ENCODE peak calls at places on chromosome 4, in ten cellular contexts. One of them, this sample, is unnamed.

GRCh38 chr4:187268940-187269339 is 545.3 kb upstream of the FAT1 start:
- DNase-seq in activated T-helper 1 cell treated with anti-CD3 and anti-CD28 coated beads, Interleukin-2, amount 50 U/mL, for 16 hours: no peak
- DNase-seq in cardiac muscle cell: no peak
- DNase-seq in HFFc6: peak; percentile 59
- DNase-seq in AG09319: no peak
- DNase-seq in posterior cingulate gyrus: no peak
- DNase-seq in choroid plexus epithelial cell: peak; percentile 5
- DNase-seq in nephron progenitor cell: no peak
- DNase-seq in left lung: no peak
- DNase-seq in A549: no peak
- DNase-seq in this sample: no peak

GRCh38 chr4:73692701-73693100 is 47.7 kb upstream of the CXCL8 start:
- DNase-seq in activated T-helper 1 cell treated with anti-CD3 and anti-CD28 coated beads, Interleukin-2, amount 50 U/mL, for 16 hours: no peak
- DNase-seq in cardiac muscle cell: no peak
- DNase-seq in HFFc6: no peak
- DNase-seq in AG09319: no peak
- DNase-seq in posterior cingulate gyrus: no peak
- DNase-seq in choroid plexus epithelial cell: no peak
- DNase-seq in nephron progenitor cell: no peak
- DNase-seq in left lung: no peak
- DNase-seq in A549: no peak
- DNase-seq in this sample: no peak

GRCh38 chr4:38275331-38275821 is 315.2 kb downstream of the PTTG2 start:
- DNase-seq in activated T-helper 1 cell treated with anti-CD3 and anti-CD28 coated beads, Interleukin-2, amount 50 U/mL, for 16 hours: no peak
- DNase-seq in cardiac muscle cell: no peak
- DNase-seq in HFFc6: no peak
- DNase-seq in AG09319: no peak
- DNase-seq in posterior cingulate gyrus: no peak
- DNase-seq in choroid plexus epithelial cell: no peak
- DNase-seq in nephron progenitor cell: peak; percentile 32
- DNase-seq in left lung: peak; percentile 74
- DNase-seq in A549: peak; percentile 5
- DNase-seq in this sample: no peak

GRCh38 chr4:19254476-19254875 is 997.2 kb upstream of the SLIT2 start:
- DNase-seq in activated T-helper 1 cell treated with anti-CD3 and anti-CD28 coated beads, Interleukin-2, amount 50 U/mL, for 16 hours: no peak
- DNase-seq in cardiac muscle cell: peak; percentile 88
- DNase-seq in HFFc6: no peak
- DNase-seq in AG09319: no peak
- DNase-seq in posterior cingulate gyrus: no peak
- DNase-seq in choroid plexus epithelial cell: peak; percentile 64
- DNase-seq in nephron progenitor cell: no peak
- DNase-seq in left lung: no peak
- DNase-seq in A549: no peak
- DNase-seq in this sample: no peak

GRCh38 chr4:38151870-38152269 is 191.7 kb downstream of the PTTG2 start:
- DNase-seq in activated T-helper 1 cell treated with anti-CD3 and anti-CD28 coated beads, Interleukin-2, amount 50 U/mL, for 16 hours: no peak
- DNase-seq in cardiac muscle cell: no peak
- DNase-seq in HFFc6: peak; percentile 56
- DNase-seq in AG09319: no peak
- DNase-seq in posterior cingulate gyrus: no peak
- DNase-seq in choroid plexus epithelial cell: peak; percentile 32
- DNase-seq in nephron progenitor cell: no peak
- DNase-seq in left lung: no peak
- DNase-seq in A549: no peak
- DNase-seq in this sample: no peak

GRCh38 chr4:181157647-181158046 is 1085.6 kb upstream of the TENM3 start:
- DNase-seq in activated T-helper 1 cell treated with anti-CD3 and anti-CD28 coated beads, Interleukin-2, amount 50 U/mL, for 16 hours: no peak
- DNase-seq in cardiac muscle cell: no peak
- DNase-seq in HFFc6: no peak
- DNase-seq in AG09319: no peak
- DNase-seq in posterior cingulate gyrus: no peak
- DNase-seq in choroid plexus epithelial cell: no peak
- DNase-seq in nephron progenitor cell: no peak
- DNase-seq in left lung: no peak
- DNase-seq in A549: no peak
- DNase-seq in this sample: no peak

GRCh38 chr4:16663722-16664121 is 234.7 kb downstream of the LDB2 start:
- DNase-seq in activated T-helper 1 cell treated with anti-CD3 and anti-CD28 coated beads, Interleukin-2, amount 50 U/mL, for 16 hours: no peak
- DNase-seq in cardiac muscle cell: peak; percentile 49
- DNase-seq in HFFc6: no peak
- DNase-seq in AG09319: no peak
- DNase-seq in posterior cingulate gyrus: no peak
- DNase-seq in choroid plexus epithelial cell: no peak
- DNase-seq in nephron progenitor cell: no peak
- DNase-seq in left lung: no peak
- DNase-seq in A549: no peak
- DNase-seq in this sample: no peak

GRCh38 chr4:133154725-133155124 is 5.6 kb downstream of the PCDH10 start:
- DNase-seq in activated T-helper 1 cell treated with anti-CD3 and anti-CD28 coated beads, Interleukin-2, amount 50 U/mL, for 16 hours: no peak
- DNase-seq in cardiac muscle cell: peak; percentile 66
- DNase-seq in HFFc6: peak; percentile 63
- DNase-seq in AG09319: no peak
- DNase-seq in posterior cingulate gyrus: peak; percentile 37
- DNase-seq in choroid plexus epithelial cell: peak; percentile 79
- DNase-seq in nephron progenitor cell: peak; percentile 22
- DNase-seq in left lung: no peak
- DNase-seq in A549: peak; percentile 31
- DNase-seq in this sample: no peak

GRCh38 chr4:175351473-175351872 is 433.3 kb downstream of the ADAM29 start:
- DNase-seq in activated T-helper 1 cell treated with anti-CD3 and anti-CD28 coated beads, Interleukin-2, amount 50 U/mL, for 16 hours: no peak
- DNase-seq in cardiac muscle cell: no peak
- DNase-seq in HFFc6: no peak
- DNase-seq in AG09319: no peak
- DNase-seq in posterior cingulate gyrus: no peak
- DNase-seq in choroid plexus epithelial cell: no peak
- DNase-seq in nephron progenitor cell: no peak
- DNase-seq in left lung: no peak
- DNase-seq in A549: no peak
- DNase-seq in this sample: no peak

GRCh38 chr4:154692311-154692818 is 51.4 kb upstream of the LRAT start:
- DNase-seq in activated T-helper 1 cell treated with anti-CD3 and anti-CD28 coated beads, Interleukin-2, amount 50 U/mL, for 16 hours: no peak
- DNase-seq in cardiac muscle cell: no peak
- DNase-seq in HFFc6: no peak
- DNase-seq in AG09319: no peak
- DNase-seq in posterior cingulate gyrus: no peak
- DNase-seq in choroid plexus epithelial cell: no peak
- DNase-seq in nephron progenitor cell: no peak
- DNase-seq in left lung: no peak
- DNase-seq in A549: no peak
- DNase-seq in this sample: no peak